ENCODE peak calls at places on chromosome 7, in six cellular contexts. E is heart left ventricle, T is heart right ventricle, J is lung, M is ovary, G is right atrium auricular region. I is an unnamed sample. For H3K4me1 and H3K36me3, the result is how much of the 10 kb centered on the place peaks cover.

GRCh38 chr7:74521855-74522254 is 68.1 kb downstream of the GTF2IRD1 start:
- DNase-seq in E (no peak), T (no peak), J (no peak), M (no peak), G (no peak), I (no peak)

GRCh38 chr7:340200-340937 is 50.4 kb downstream of the FOXL3 start:
- DNase-seq in E (no peak), T (no peak), J (no peak), M (no peak), G (no peak), I (no peak)

GRCh38 chr7:75937958-75938786 is 23.2 kb downstream of the POR start:
- DNase-seq in E (peak), T (peak), J (peak), M (peak), G (peak), I (peak)

GRCh38 chr7:41911792-41912191 is 208.9 kb upstream of the INHBA start:
- DNase-seq in E (no peak), T (no peak), J (no peak), M (no peak), G (no peak), I (no peak)

GRCh38 chr7:41107330-41107937 is 595.5 kb downstream of the INHBA start:
- DNase-seq in E (no peak), T (no peak), J (no peak), M (no peak), G (no peak), I (no peak)

GRCh38 chr7:94003446-94004023 is 620 bp downstream of the BET1 start:
- DNase-seq in E (no peak), T (no peak), J (no peak), M (no peak), G (no peak), I (no peak)

GRCh38 chr7:157735826-157736225 is 399.0 kb downstream of the DNAJB6 start:
- DNase-seq in E (no peak), T (no peak), J (no peak), M (no peak), G (no peak), I (no peak)

GRCh38 chr7:132361146-132361545 is 215.1 kb downstream of the PLXNA4 start:
- DNase-seq in E (no peak), T (no peak), J (no peak), M (no peak), G (no peak), I (no peak)

GRCh38 chr7:132590162-132590561 is 13.9 kb upstream of the PLXNA4 start:
- DNase-seq in E (no peak), T (no peak), J (no peak), M (no peak), G (no peak), I (no peak)

GRCh38 chr7:94710256-94710655 is 54.3 kb upstream of the SGCE start:
- DNase-seq in E (no peak), T (no peak), J (no peak), M (no peak), G (no peak), I (no peak)

GRCh38 chr7:23246540-23246939 is at the start of gene GPNMB:
- DNase-seq in E (peak), T (peak), J (no peak), M (peak), G (peak), I (no peak)

GRCh38 chr7:98221611-98222532 is 10.6 kb downstream of the BHLHA15 start:
- DNase-seq in E (no peak), T (no peak), J (no peak), M (no peak), G (no peak), I (peak)

GRCh38 chr7:5691536-5692090 is 89.8 kb downstream of the RNF216 start:
- DNase-seq in E (no peak), T (no peak), J (no peak), M (no peak), G (no peak), I (no peak)
- H3K4me1 ChIP-seq in E (half or more), T (half or more), J (under half), M (under half), G (half or more), I (half or more)

DNA sequence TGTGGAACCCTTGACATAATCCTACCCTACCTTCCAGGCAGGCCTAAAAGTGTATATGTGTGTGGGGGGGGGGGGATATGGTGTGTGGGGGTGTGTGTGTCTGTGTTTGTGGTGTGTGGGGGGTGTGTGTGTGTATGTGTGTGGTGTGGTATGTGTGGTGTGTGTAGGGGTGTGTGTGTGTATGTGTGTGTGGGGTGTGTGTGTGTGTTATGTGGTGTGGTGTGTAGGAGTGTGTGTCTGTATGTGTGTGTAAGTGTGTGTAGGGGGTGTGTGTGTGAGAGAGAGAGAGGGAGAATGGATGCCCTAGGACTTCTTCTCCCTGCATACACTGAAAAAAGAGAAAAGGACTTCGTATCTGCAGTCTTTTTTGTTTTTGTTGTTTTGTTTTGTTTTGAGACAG is 12.3 kb upstream of the IMPDH1 start:
- DNase-seq in E (no peak), T (no peak), J (no peak), M (no peak), G (no peak), I (no peak)
- H3K4me3 ChIP-seq in E (no peak), T (no peak), J (no peak), M (no peak), G (no peak), I (no peak)

GRCh38 chr7:102444961-102445673 is 11.7 kb downstream of the ORAI2 start:
- DNase-seq in E (no peak), T (no peak), J (no peak), M (no peak), G (no peak), I (no peak)

GRCh38 chr7:102449136-102449535 is 15.5 kb downstream of the ALKBH4 start:
- DNase-seq in E (no peak), T (no peak), J (no peak), M (no peak), G (no peak), I (no peak)

GRCh38 chr7:102445674-102446071 is 12.3 kb downstream of the ORAI2 start:
- DNase-seq in E (no peak), T (no peak), J (no peak), M (no peak), G (no peak), I (no peak)

GRCh38 chr7:102447311-102447710 is 13.9 kb downstream of the ORAI2 start:
- DNase-seq in E (no peak), T (no peak), J (no peak), M (no peak), G (no peak), I (no peak)

GRCh38 chr7:102446387-102447156 is 13.2 kb downstream of the ORAI2 start:
- DNase-seq in E (no peak), T (no peak), J (no peak), M (no peak), G (no peak), I (no peak)
- H3K36me3 ChIP-seq in E (under half), T (half or more), J (under half), M (under half), G (under half), I (under half)

GRCh38 chr7:135934651-135935050 is 42.5 kb downstream of the MTPN start:
- DNase-seq in E (no peak), T (no peak), J (no peak), M (no peak), G (no peak), I (no peak)
- H3K4me1 ChIP-seq in E (half or more), T (under half), J (under half), M (under half), G (half or more), I (under half)

GRCh38 chr7:5694221-5694754 is 87.2 kb downstream of the RNF216 start:
- DNase-seq in E (no peak), T (no peak), J (no peak), M (no peak), G (no peak), I (no peak)
- H3K4me3 ChIP-seq in E (peak), T (no peak), J (no peak), M (peak), G (peak), I (no peak)

DNA sequence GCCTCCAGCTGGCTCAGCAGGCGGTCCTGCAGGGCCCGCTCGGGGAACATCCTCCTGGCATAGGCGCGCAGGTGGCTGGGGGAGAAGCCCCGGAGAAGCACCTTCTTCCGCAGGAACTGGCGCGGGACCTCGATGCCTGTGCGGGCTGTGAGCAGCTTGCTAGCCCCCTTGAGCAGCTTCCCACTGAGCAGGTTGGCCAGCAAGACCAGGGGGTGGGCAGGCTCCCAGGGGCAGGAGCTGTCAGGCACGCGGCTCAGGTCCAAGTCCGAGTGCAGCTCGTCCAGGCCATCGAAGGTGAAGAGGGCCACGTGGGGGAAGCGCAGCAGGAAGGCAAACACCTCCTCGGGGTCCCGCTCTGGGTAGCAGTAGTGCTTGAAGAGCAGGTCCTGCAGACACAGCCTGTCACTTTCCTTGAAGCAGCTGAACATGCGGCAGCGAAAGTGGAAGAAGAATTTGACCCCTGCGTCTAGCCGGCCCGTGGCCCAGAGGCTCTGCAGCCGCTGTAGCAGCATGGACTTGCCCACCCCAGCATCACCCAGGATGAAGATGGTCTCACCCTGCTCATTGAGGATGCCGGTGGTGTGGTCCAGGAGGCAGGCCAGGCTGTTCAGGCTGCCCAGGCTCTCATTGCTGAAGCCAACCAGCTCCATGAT is 26.2 kb downstream of the NOD1 start:
- DNase-seq in E (no peak), T (no peak), J (no peak), M (no peak), G (no peak), I (no peak)
- H3K36me3 ChIP-seq in E (half or more), T (half or more), J (under half), M (under half), G (half or more), I (under half)

GRCh38 chr7:101162551-101163280 is 2.7 kb downstream of the VGF start:
- DNase-seq in E (no peak), T (no peak), J (no peak), M (peak), G (no peak), I (peak)
- H3K4me1 ChIP-seq in E (under half), T (under half), J (under half), M (under half), G (under half), I (under half)

DNA sequence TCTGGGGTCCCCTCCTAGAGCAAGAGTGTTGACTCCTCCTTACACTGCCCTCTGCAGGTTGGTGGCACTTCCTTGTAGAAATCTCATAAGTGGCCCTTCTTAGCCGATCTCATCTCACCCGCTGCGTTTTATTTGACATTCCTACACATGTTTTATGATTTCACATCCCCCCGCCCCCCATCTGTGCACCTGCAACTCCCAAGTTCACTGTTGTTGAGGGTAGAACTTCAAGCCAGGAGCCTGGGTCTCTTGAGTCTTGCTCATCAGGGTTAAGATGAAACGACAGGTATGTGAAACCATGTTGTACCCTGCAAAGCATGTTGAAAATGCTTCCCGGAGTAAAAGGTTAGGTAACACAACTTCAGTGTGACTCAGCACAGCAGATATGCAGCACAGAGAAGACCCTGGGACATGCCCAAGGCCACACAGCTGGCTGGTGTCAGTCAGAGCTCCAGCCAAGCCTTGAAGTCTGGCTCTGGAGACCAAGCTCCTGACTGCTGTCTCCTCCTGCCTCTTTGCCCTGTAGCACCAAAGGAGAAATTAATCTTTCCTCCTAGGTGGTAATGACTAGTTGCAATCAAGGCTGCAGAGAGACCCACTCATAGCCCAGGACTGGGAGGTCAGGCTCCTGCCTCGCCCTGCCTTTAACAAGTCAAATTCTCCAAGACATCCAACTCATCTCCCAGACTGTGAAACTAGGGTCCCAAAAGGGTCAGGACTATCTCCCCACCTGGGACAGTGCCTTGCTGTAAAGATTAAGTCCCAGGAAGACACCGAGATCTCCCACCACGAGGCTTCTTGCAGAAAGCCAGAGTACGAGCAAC is 171.0 kb downstream of the PRKAG2 start:
- DNase-seq in E (no peak), T (peak), J (peak), M (peak), G (no peak), I (peak)
- H3K4me3 ChIP-seq in E (peak), T (no peak), J (no peak), M (no peak), G (peak), I (no peak)

DNA sequence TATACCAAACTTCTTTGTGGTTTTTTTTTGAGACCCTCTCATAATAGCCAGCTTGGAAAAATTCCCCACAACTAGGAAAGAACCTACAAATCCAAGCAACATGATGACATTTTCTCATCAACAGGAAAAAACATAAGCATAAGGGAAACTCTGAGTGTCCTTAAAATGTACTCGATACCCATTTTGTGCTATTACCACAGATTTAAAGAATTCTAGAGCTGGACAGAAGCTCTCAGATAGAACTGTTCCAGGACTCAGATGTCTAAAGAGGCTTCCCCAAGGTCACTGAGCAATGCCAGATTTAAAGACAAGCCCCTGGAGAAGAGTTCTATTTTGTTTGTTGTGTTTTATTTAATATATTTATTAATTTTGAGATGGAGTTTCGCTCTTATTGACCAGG is 214.9 kb upstream of the KLF14 start:
- DNase-seq in E (no peak), T (no peak), J (no peak), M (no peak), G (no peak), I (no peak)
- H3K36me3 ChIP-seq in E (under half), T (under half), J (under half), M (under half), G (under half), I (under half)

GRCh38 chr7:92696584-92696983 is 106.4 kb upstream of the FAM133B start:
- DNase-seq in E (no peak), T (no peak), J (no peak), M (no peak), G (no peak), I (no peak)

GRCh38 chr7:92695308-92696261 is 105.4 kb upstream of the FAM133B start:
- DNase-seq in E (peak), T (peak), J (peak), M (peak), G (no peak), I (peak)

GRCh38 chr7:92697414-92697813 is 107.2 kb upstream of the FAM133B start:
- DNase-seq in E (no peak), T (no peak), J (no peak), M (no peak), G (no peak), I (no peak)

GRCh38 chr7:92698237-92698841 is 108.1 kb upstream of the FAM133B start:
- DNase-seq in E (peak), T (peak), J (no peak), M (no peak), G (no peak), I (no peak)

GRCh38 chr7:92697012-92697411 is 106.8 kb upstream of the FAM133B start:
- DNase-seq in E (no peak), T (no peak), J (no peak), M (no peak), G (no peak), I (no peak)
- H3K4me1 ChIP-seq in E (under half), T (under half), J (under half), M (under half), G (under half), I (under half)

I was measured in pancreas.